ENCODE peak calls at places on chromosomes 13 and 19, in four cellular contexts. One of them, this sample, is unnamed.

GRCh38 chr13:44710576-44710975 is 134.4 kb upstream of the TSC22D1 start:
- DNase-seq in SK-N-SH: no peak
- DNase-seq in HCT116: peak; percentile 73
- DNase-seq in GM12878: peak; percentile 5
- DNase-seq in this sample: no peak

GRCh38 chr13:41658057-41658642 is 200.8 kb downstream of the RGCC start:
- DNase-seq in SK-N-SH: no peak
- DNase-seq in HCT116: no peak
- DNase-seq in GM12878: no peak
- DNase-seq in this sample: no peak

GRCh38 chr13:39106216-39106995 is 68.2 kb downstream of the NHLRC3 start:
- DNase-seq in SK-N-SH: no peak
- DNase-seq in HCT116: no peak
- DNase-seq in GM12878: no peak
- DNase-seq in this sample: peak; percentile 50

GRCh38 chr13:98533912-98534311 is 43.0 kb downstream of the STK24 start:
- DNase-seq in GM12878: no peak
- DNase-seq in HCT116: no peak
- DNase-seq in SK-N-SH: no peak
- DNase-seq in this sample: no peak

GRCh38 chr13:72458701-72459100 is 268.7 kb downstream of the MZT1 start:
- DNase-seq in SK-N-SH: no peak
- DNase-seq in GM12878: no peak
- DNase-seq in HCT116: no peak
- DNase-seq in this sample: peak; percentile 26

GRCh38 chr19:1855040-1855827 is 7.0 kb upstream of the REXO1 start:
- DNase-seq in HCT116: peak; percentile 64
- DNase-seq in GM12878: peak; percentile 59
- DNase-seq in SK-N-SH: peak; percentile 99
- DNase-seq in this sample: peak; percentile 92

GRCh38 chr19:41548954-41549688 is 26.8 kb upstream of the CEACAM21 start:
- DNase-seq in GM12878: no peak
- DNase-seq in HCT116: no peak
- DNase-seq in SK-N-SH: no peak
- DNase-seq in this sample: no peak

GRCh38 chr13:101424381-101425155 is 8.3 kb upstream of the NALCN start:
- DNase-seq in GM12878: no peak
- DNase-seq in SK-N-SH: no peak
- DNase-seq in HCT116: no peak
- DNase-seq in this sample: no peak

GRCh38 chr19:31140717-31141116 is 208.5 kb downstream of the TSHZ3 start:
- DNase-seq in HCT116: no peak
- DNase-seq in GM12878: no peak
- DNase-seq in SK-N-SH: no peak
- DNase-seq in this sample: no peak

GRCh38 chr19:34237283-34237682 is 17.1 kb upstream of the GARRE1 start:
- DNase-seq in SK-N-SH: no peak
- DNase-seq in GM12878: no peak
- DNase-seq in HCT116: no peak
- DNase-seq in this sample: no peak

GRCh38 chr19:17325133-17325532 is 9.5 kb downstream of the ANO8 start:
- DNase-seq in GM12878: no peak
- DNase-seq in SK-N-SH: no peak
- DNase-seq in HCT116: no peak
- DNase-seq in this sample: no peak

GRCh38 chr19:2027361-2027760 is 11.8 kb upstream of the BTBD2 start:
- DNase-seq in GM12878: no peak
- DNase-seq in SK-N-SH: no peak
- DNase-seq in HCT116: no peak
- DNase-seq in this sample: no peak

GRCh38 chr19:38005224-38005614 is 98.2 kb downstream of the SIPA1L3 start:
- DNase-seq in GM12878: no peak
- DNase-seq in SK-N-SH: no peak
- DNase-seq in HCT116: no peak
- DNase-seq in this sample: no peak

GRCh38 chr19:34963531-34964406 is at the start of gene ZNF792:
- DNase-seq in SK-N-SH: peak; percentile 91
- DNase-seq in GM12878: no peak
- DNase-seq in HCT116: peak; percentile 16
- DNase-seq in this sample: peak; percentile 38

GRCh38 chr13:95494082-95494681 is 58.3 kb upstream of the CLDN10 start:
- DNase-seq in SK-N-SH: peak; percentile 62
- DNase-seq in HCT116: peak; percentile 62
- DNase-seq in GM12878: no peak
- DNase-seq in this sample: peak; percentile 44

GRCh38 chr13:38636106-38636505 is 50.8 kb upstream of the FREM2 start:
- DNase-seq in HCT116: no peak
- DNase-seq in SK-N-SH: no peak
- DNase-seq in GM12878: no peak
- DNase-seq in this sample: no peak

GRCh38 chr13:105196052-105196451 is 1339.4 kb downstream of the EFNB2 start:
- DNase-seq in GM12878: no peak
- DNase-seq in HCT116: no peak
- DNase-seq in SK-N-SH: no peak
- DNase-seq in this sample: peak; percentile 28

GRCh38 chr19:2341987-2342386 is 13.5 kb downstream of the SPPL2B start:
- DNase-seq in SK-N-SH: no peak
- DNase-seq in HCT116: no peak
- DNase-seq in GM12878: no peak
- DNase-seq in this sample: no peak

GRCh38 chr13:93690139-93690538 is 463.5 kb downstream of the GPC6 start:
- DNase-seq in HCT116: no peak
- DNase-seq in GM12878: no peak
- DNase-seq in SK-N-SH: no peak
- DNase-seq in this sample: no peak

GRCh38 chr13:52862358-52863206 is 14.1 kb upstream of the PCDH8 start:
- DNase-seq in GM12878: no peak
- DNase-seq in HCT116: peak; percentile 24
- DNase-seq in SK-N-SH: peak; percentile 59
- DNase-seq in this sample: peak; percentile 4

GRCh38 chr13:76808927-76809326 is 77.3 kb downstream of the KCTD12 start:
- DNase-seq in HCT116: no peak
- DNase-seq in SK-N-SH: no peak
- DNase-seq in GM12878: no peak
- DNase-seq in this sample: no peak

GRCh38 chr13:34588362-34588761 is 353.7 kb upstream of the NBEA start:
- DNase-seq in SK-N-SH: no peak
- DNase-seq in HCT116: no peak
- DNase-seq in GM12878: no peak
- DNase-seq in this sample: no peak

GRCh38 chr13:73599232-73600128 is 534.7 kb downstream of the KLF12 start:
- DNase-seq in HCT116: no peak
- DNase-seq in SK-N-SH: no peak
- DNase-seq in GM12878: no peak
- DNase-seq in this sample: no peak

GRCh38 chr19:2612619-2613249 is 89.8 kb downstream of the GNG7 start:
- DNase-seq in SK-N-SH: no peak
- DNase-seq in GM12878: no peak
- DNase-seq in HCT116: no peak
- DNase-seq in this sample: no peak

GRCh38 chr19:45558399-45558878 is 26.2 kb downstream of the OPA3 start:
- DNase-seq in SK-N-SH: peak; percentile 66
- DNase-seq in GM12878: no peak
- DNase-seq in HCT116: peak; percentile 81
- DNase-seq in this sample: peak; percentile 71

GRCh38 chr13:41492432-41493267 is 35.3 kb downstream of the RGCC start:
- DNase-seq in GM12878: no peak
- DNase-seq in HCT116: no peak
- DNase-seq in SK-N-SH: no peak
- DNase-seq in this sample: no peak

GRCh38 chr13:98484289-98485219 is 92.4 kb downstream of the STK24 start:
- DNase-seq in SK-N-SH: no peak
- DNase-seq in GM12878: no peak
- DNase-seq in HCT116: peak; percentile 97
- DNase-seq in this sample: peak; percentile 51

GRCh38 chr13:113497217-113497616 is 6.7 kb upstream of the DCUN1D2 start:
- DNase-seq in GM12878: no peak
- DNase-seq in HCT116: no peak
- DNase-seq in SK-N-SH: no peak
- DNase-seq in this sample: no peak

GRCh38 chr19:52722062-52723005 is 12.5 kb downstream of the ZNF611 start:
- DNase-seq in SK-N-SH: no peak
- DNase-seq in HCT116: no peak
- DNase-seq in GM12878: no peak
- DNase-seq in this sample: no peak

GRCh38 chr13:113903361-113903760 is 39.5 kb upstream of the GAS6 start:
- DNase-seq in SK-N-SH: no peak
- DNase-seq in HCT116: no peak
- DNase-seq in GM12878: no peak
- DNase-seq in this sample: no peak

GRCh38 chr19:29483944-29484581 is 41.7 kb upstream of the VSTM2B start:
- DNase-seq in HCT116: no peak
- DNase-seq in GM12878: no peak
- DNase-seq in SK-N-SH: no peak
- DNase-seq in this sample: no peak

GRCh38 chr13:99313473-99313872 is 6.3 kb upstream of the GPR183 start:
- DNase-seq in HCT116: no peak
- DNase-seq in SK-N-SH: no peak
- DNase-seq in GM12878: no peak
- DNase-seq in this sample: no peak

GRCh38 chr19:17766543-17767131 is 15.4 kb downstream of the FCHO1 start:
- DNase-seq in GM12878: no peak
- DNase-seq in HCT116: peak; percentile 88
- DNase-seq in SK-N-SH: no peak
- DNase-seq in this sample: peak; percentile 87

GRCh38 chr13:66424417-66424816 is 805.7 kb downstream of the PCDH9 start:
- DNase-seq in SK-N-SH: no peak
- DNase-seq in HCT116: no peak
- DNase-seq in GM12878: no peak
- DNase-seq in this sample: no peak

GRCh38 chr19:33509774-33510173 is 11.8 kb downstream of the PEPD start:
- DNase-seq in SK-N-SH: no peak
- DNase-seq in HCT116: no peak
- DNase-seq in GM12878: no peak
- DNase-seq in this sample: peak; percentile 35

DNA sequence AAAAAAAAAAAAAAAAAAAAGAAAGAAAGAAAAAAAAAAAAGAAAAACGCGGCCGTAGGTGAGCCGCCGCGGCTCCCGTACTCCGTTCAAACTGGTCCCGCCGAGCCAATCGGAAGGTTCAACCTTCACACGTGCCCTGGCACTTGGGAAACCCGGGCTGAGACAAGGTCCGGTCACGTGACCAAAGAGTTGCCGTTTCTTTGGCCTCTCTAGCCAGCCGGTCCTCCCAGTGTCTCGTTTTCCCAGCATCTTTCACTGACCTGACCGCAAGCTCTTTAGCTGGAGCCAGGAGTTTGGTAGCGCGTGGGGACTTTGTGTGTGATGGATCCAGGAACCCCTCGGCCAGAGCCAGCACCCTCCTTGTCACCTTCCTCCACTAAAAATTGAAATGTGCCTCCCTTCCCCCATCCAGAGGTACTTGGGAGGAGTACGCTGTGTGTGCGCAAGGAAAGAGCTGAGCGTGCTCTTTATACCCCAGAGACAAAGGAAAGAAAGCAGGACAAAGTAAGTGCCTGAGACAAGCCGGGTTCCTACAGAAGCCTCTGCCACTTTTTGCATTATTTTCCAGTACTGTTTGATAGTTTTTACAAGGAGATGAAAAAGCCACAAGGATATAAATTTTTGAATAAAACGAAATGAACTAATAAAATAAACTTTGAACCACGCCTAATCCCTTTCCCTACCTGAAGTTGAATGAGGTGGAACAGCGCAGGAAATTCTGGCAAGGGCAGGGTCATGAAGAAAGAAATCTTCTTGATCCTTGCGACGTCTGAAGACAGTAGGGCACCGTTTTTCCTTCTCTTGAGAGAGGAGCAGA is 958 bp downstream of the TNPO2 start:
- DNase-seq in HCT116: peak; percentile 99
- DNase-seq in GM12878: peak; percentile 81
- DNase-seq in SK-N-SH: peak; percentile 96
- DNase-seq in this sample: peak; percentile 97
- TF ChIP-seq JUND in HCT116: no peak
- TF ChIP-seq JUND in GM12878: no peak
- TF ChIP-seq JUND in SK-N-SH: no peak
- TF ChIP-seq JUND in this sample: no peak

GRCh38 chr19:36488118-36488815 is 1.1 kb downstream of the ZNF566 start:
- DNase-seq in SK-N-SH: no peak
- DNase-seq in HCT116: no peak
- DNase-seq in GM12878: no peak
- DNase-seq in this sample: no peak
- TF ChIP-seq JUND in SK-N-SH: no peak
- TF ChIP-seq JUND in HCT116: no peak
- TF ChIP-seq JUND in GM12878: no peak
- TF ChIP-seq JUND in this sample: no peak

GRCh38 chr13:43061496-43062280 is 38.3 kb downstream of the DNAJC15 start:
- DNase-seq in SK-N-SH: no peak
- DNase-seq in HCT116: no peak
- DNase-seq in GM12878: no peak
- DNase-seq in this sample: no peak

GRCh38 chr13:43054803-43055802 is 31.7 kb downstream of the DNAJC15 start:
- DNase-seq in HCT116: no peak
- DNase-seq in SK-N-SH: no peak
- DNase-seq in GM12878: no peak
- DNase-seq in this sample: no peak

GRCh38 chr13:43058836-43059235 is 35.5 kb downstream of the DNAJC15 start:
- DNase-seq in GM12878: no peak
- DNase-seq in SK-N-SH: no peak
- DNase-seq in HCT116: no peak
- DNase-seq in this sample: no peak

GRCh38 chr13:43057653-43058317 is 34.4 kb downstream of the DNAJC15 start:
- DNase-seq in SK-N-SH: no peak
- DNase-seq in GM12878: no peak
- DNase-seq in HCT116: peak; percentile 68
- DNase-seq in this sample: no peak

GRCh38 chr13:43058318-43058674 is 34.9 kb downstream of the DNAJC15 start:
- DNase-seq in SK-N-SH: no peak
- DNase-seq in GM12878: no peak
- DNase-seq in HCT116: peak; percentile 87
- DNase-seq in this sample: peak; percentile 38
- TF ChIP-seq JUND in SK-N-SH: no peak
- TF ChIP-seq JUND in GM12878: no peak
- TF ChIP-seq JUND in HCT116: peak; percentile 48
- TF ChIP-seq JUND in this sample: no peak

DNA sequence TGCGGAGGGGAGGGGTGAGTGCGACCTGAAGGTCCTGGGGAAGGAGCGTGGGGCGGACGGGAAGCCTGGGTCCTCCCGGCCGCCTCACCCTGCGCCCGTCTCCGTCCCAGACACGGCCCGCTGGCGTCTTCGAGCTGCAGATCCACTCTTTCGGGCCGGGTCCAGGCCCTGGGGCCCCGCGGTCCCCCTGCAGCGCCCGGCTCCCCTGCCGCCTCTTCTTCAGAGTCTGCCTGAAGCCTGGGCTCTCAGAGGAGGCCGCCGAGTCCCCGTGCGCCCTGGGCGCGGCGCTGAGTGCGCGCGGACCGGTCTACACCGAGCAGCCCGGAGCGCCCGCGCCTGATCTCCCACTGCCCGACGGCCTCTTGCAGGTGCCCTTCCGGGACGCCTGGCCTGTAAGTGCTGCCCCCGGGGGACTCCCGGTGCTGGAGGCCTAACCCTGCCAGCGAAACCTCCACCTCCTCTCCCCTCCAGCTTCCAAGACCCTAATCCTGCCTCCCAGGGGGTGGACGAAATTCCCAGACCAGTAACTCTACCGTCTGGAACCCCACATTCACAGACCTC is 415 bp downstream of the DLL3 start:
- DNase-seq in GM12878: no peak
- DNase-seq in SK-N-SH: peak; percentile 53
- DNase-seq in HCT116: no peak
- DNase-seq in this sample: no peak
- TF ChIP-seq JUND in GM12878: no peak
- TF ChIP-seq JUND in SK-N-SH: no peak
- TF ChIP-seq JUND in HCT116: no peak
- TF ChIP-seq JUND in this sample: no peak

GRCh38 chr19:3642987-3643386 is 16.4 kb upstream of the CACTIN start:
- DNase-seq in SK-N-SH: peak; percentile 78
- DNase-seq in GM12878: no peak
- DNase-seq in HCT116: peak; percentile 67
- DNase-seq in this sample: peak; percentile 82
- TF ChIP-seq JUND in SK-N-SH: no peak
- TF ChIP-seq JUND in GM12878: no peak
- TF ChIP-seq JUND in HCT116: no peak
- TF ChIP-seq JUND in this sample: no peak